ENCODE peak calls at places on chromosome 2, in eight cellular contexts. One of them, this sample, is unnamed.

GRCh38 chr2:74544634-74545033 is 9.1 kb downstream of the LOXL3 start:
- DNase-seq in SK-N-SH: no peak
- DNase-seq in cardiac fibroblast: no peak
- DNase-seq in heart right ventricle: no peak
- DNase-seq in stomach: no peak
- DNase-seq in foreskin fibroblast: no peak
- DNase-seq in AG09309: no peak
- DNase-seq in CD4-positive, alpha-beta T cell: no peak
- DNase-seq in this sample: no peak

GRCh38 chr2:154140249-154141025 is 268.7 kb downstream of the GALNT13 start:
- DNase-seq in AG09309: no peak
- DNase-seq in cardiac fibroblast: no peak
- DNase-seq in heart right ventricle: no peak
- DNase-seq in foreskin fibroblast: no peak
- DNase-seq in stomach: no peak
- DNase-seq in SK-N-SH: no peak
- DNase-seq in CD4-positive, alpha-beta T cell: no peak
- DNase-seq in this sample: no peak

GRCh38 chr2:102442967-102443828 is 20.2 kb downstream of the IL18RAP start:
- DNase-seq in SK-N-SH: no peak
- DNase-seq in foreskin fibroblast: peak
- DNase-seq in stomach: no peak
- DNase-seq in cardiac fibroblast: peak
- DNase-seq in CD4-positive, alpha-beta T cell: peak
- DNase-seq in AG09309: peak
- DNase-seq in heart right ventricle: no peak
- DNase-seq in this sample: peak

GRCh38 chr2:219081701-219082331 is 21.1 kb upstream of the IHH start:
- DNase-seq in AG09309: no peak
- DNase-seq in heart right ventricle: no peak
- DNase-seq in SK-N-SH: no peak
- DNase-seq in cardiac fibroblast: no peak
- DNase-seq in foreskin fibroblast: no peak
- DNase-seq in CD4-positive, alpha-beta T cell: no peak
- DNase-seq in stomach: no peak
- DNase-seq in this sample: no peak

GRCh38 chr2:28448738-28449100 is 47.1 kb upstream of the PLB1 start:
- DNase-seq in CD4-positive, alpha-beta T cell: no peak
- DNase-seq in heart right ventricle: no peak
- DNase-seq in SK-N-SH: no peak
- DNase-seq in AG09309: no peak
- DNase-seq in stomach: no peak
- DNase-seq in foreskin fibroblast: no peak
- DNase-seq in cardiac fibroblast: no peak
- DNase-seq in this sample: no peak

GRCh38 chr2:239563561-239563960 is 162.7 kb upstream of the HDAC4 start:
- DNase-seq in foreskin fibroblast: no peak
- DNase-seq in SK-N-SH: no peak
- DNase-seq in heart right ventricle: no peak
- DNase-seq in CD4-positive, alpha-beta T cell: no peak
- DNase-seq in stomach: no peak
- DNase-seq in AG09309: no peak
- DNase-seq in cardiac fibroblast: no peak
- DNase-seq in this sample: no peak

GRCh38 chr2:171958475-171958874 is 36.2 kb downstream of the HAT1 start:
- DNase-seq in CD4-positive, alpha-beta T cell: no peak
- DNase-seq in AG09309: peak
- DNase-seq in heart right ventricle: no peak
- DNase-seq in SK-N-SH: no peak
- DNase-seq in foreskin fibroblast: peak
- DNase-seq in cardiac fibroblast: peak
- DNase-seq in stomach: no peak
- DNase-seq in this sample: no peak

GRCh38 chr2:171154348-171154747 is 6.3 kb downstream of the TLK1 start:
- DNase-seq in stomach: no peak
- DNase-seq in cardiac fibroblast: no peak
- DNase-seq in CD4-positive, alpha-beta T cell: no peak
- DNase-seq in SK-N-SH: no peak
- DNase-seq in AG09309: no peak
- DNase-seq in heart right ventricle: no peak
- DNase-seq in foreskin fibroblast: no peak
- DNase-seq in this sample: no peak

GRCh38 chr2:235230809-235231601 is 262.8 kb upstream of the AGAP1 start:
- DNase-seq in SK-N-SH: peak
- DNase-seq in heart right ventricle: no peak
- DNase-seq in CD4-positive, alpha-beta T cell: no peak
- DNase-seq in AG09309: no peak
- DNase-seq in cardiac fibroblast: peak
- DNase-seq in stomach: no peak
- DNase-seq in foreskin fibroblast: peak
- DNase-seq in this sample: no peak

GRCh38 chr2:58146707-58147106 is 94.4 kb downstream of the FANCL start:
- DNase-seq in AG09309: no peak
- DNase-seq in stomach: no peak
- DNase-seq in cardiac fibroblast: peak
- DNase-seq in CD4-positive, alpha-beta T cell: no peak
- DNase-seq in SK-N-SH: no peak
- DNase-seq in heart right ventricle: no peak
- DNase-seq in foreskin fibroblast: no peak
- DNase-seq in this sample: no peak

GRCh38 chr2:181258761-181259160 is 198.4 kb upstream of the ITGA4 start:
- DNase-seq in CD4-positive, alpha-beta T cell: no peak
- DNase-seq in stomach: no peak
- DNase-seq in foreskin fibroblast: peak
- DNase-seq in cardiac fibroblast: peak
- DNase-seq in SK-N-SH: no peak
- DNase-seq in AG09309: peak
- DNase-seq in heart right ventricle: no peak
- DNase-seq in this sample: no peak

GRCh38 chr2:165529130-165529529 is 59.6 kb downstream of the CSRNP3 start:
- DNase-seq in stomach: no peak
- DNase-seq in SK-N-SH: no peak
- DNase-seq in foreskin fibroblast: no peak
- DNase-seq in cardiac fibroblast: peak
- DNase-seq in AG09309: no peak
- DNase-seq in heart right ventricle: no peak
- DNase-seq in CD4-positive, alpha-beta T cell: no peak
- DNase-seq in this sample: no peak

GRCh38 chr2:233535276-233535675 is 31.3 kb downstream of the USP40 start:
- DNase-seq in AG09309: no peak
- DNase-seq in cardiac fibroblast: no peak
- DNase-seq in heart right ventricle: no peak
- DNase-seq in CD4-positive, alpha-beta T cell: no peak
- DNase-seq in foreskin fibroblast: no peak
- DNase-seq in stomach: no peak
- DNase-seq in SK-N-SH: no peak
- DNase-seq in this sample: no peak

GRCh38 chr2:84187258-84187657 is 271.8 kb downstream of the SUCLG1 start:
- DNase-seq in cardiac fibroblast: no peak
- DNase-seq in heart right ventricle: no peak
- DNase-seq in stomach: no peak
- DNase-seq in AG09309: no peak
- DNase-seq in CD4-positive, alpha-beta T cell: no peak
- DNase-seq in SK-N-SH: no peak
- DNase-seq in foreskin fibroblast: no peak
- DNase-seq in this sample: no peak

GRCh38 chr2:193251909-193252308 is 1057.2 kb upstream of the TMEFF2 start:
- DNase-seq in CD4-positive, alpha-beta T cell: no peak
- DNase-seq in cardiac fibroblast: peak
- DNase-seq in foreskin fibroblast: no peak
- DNase-seq in stomach: no peak
- DNase-seq in SK-N-SH: no peak
- DNase-seq in AG09309: no peak
- DNase-seq in heart right ventricle: no peak
- DNase-seq in this sample: no peak

GRCh38 chr2:105886029-105886454 is 141.3 kb downstream of the NCK2 start:
- DNase-seq in SK-N-SH: no peak
- DNase-seq in cardiac fibroblast: peak
- DNase-seq in heart right ventricle: no peak
- DNase-seq in foreskin fibroblast: peak
- DNase-seq in CD4-positive, alpha-beta T cell: no peak
- DNase-seq in AG09309: peak
- DNase-seq in stomach: no peak
- DNase-seq in this sample: no peak

GRCh38 chr2:119520696-119521436 is 3.4 kb downstream of the SCTR start:
- DNase-seq in cardiac fibroblast: no peak
- DNase-seq in foreskin fibroblast: no peak
- DNase-seq in stomach: no peak
- DNase-seq in SK-N-SH: no peak
- DNase-seq in heart right ventricle: no peak
- DNase-seq in CD4-positive, alpha-beta T cell: no peak
- DNase-seq in AG09309: no peak
- DNase-seq in this sample: no peak

GRCh38 chr2:10700078-10700803 is 10.5 kb upstream of the NOL10 start:
- DNase-seq in SK-N-SH: no peak
- DNase-seq in cardiac fibroblast: no peak
- DNase-seq in AG09309: no peak
- DNase-seq in heart right ventricle: no peak
- DNase-seq in CD4-positive, alpha-beta T cell: no peak
- DNase-seq in stomach: no peak
- DNase-seq in foreskin fibroblast: no peak
- DNase-seq in this sample: no peak

GRCh38 chr2:242046184-242046826 is 176.8 kb downstream of the RTP5 start:
- DNase-seq in SK-N-SH: peak
- DNase-seq in CD4-positive, alpha-beta T cell: no peak
- DNase-seq in heart right ventricle: no peak
- DNase-seq in foreskin fibroblast: no peak
- DNase-seq in stomach: no peak
- DNase-seq in cardiac fibroblast: no peak
- DNase-seq in AG09309: no peak
- DNase-seq in this sample: no peak

GRCh38 chr2:1658394-1659151 is 85.7 kb downstream of the PXDN start:
- DNase-seq in foreskin fibroblast: no peak
- DNase-seq in heart right ventricle: no peak
- DNase-seq in SK-N-SH: no peak
- DNase-seq in CD4-positive, alpha-beta T cell: no peak
- DNase-seq in cardiac fibroblast: no peak
- DNase-seq in stomach: no peak
- DNase-seq in AG09309: no peak
- DNase-seq in this sample: no peak

GRCh38 chr2:167783266-167784070 is 463.9 kb downstream of the STK39 start:
- DNase-seq in stomach: no peak
- DNase-seq in CD4-positive, alpha-beta T cell: no peak
- DNase-seq in foreskin fibroblast: no peak
- DNase-seq in AG09309: no peak
- DNase-seq in heart right ventricle: no peak
- DNase-seq in SK-N-SH: peak
- DNase-seq in cardiac fibroblast: peak
- DNase-seq in this sample: no peak

GRCh38 chr2:70086278-70086837 is 919 bp upstream of the PCBP1 start:
- DNase-seq in AG09309: no peak
- DNase-seq in CD4-positive, alpha-beta T cell: peak
- DNase-seq in foreskin fibroblast: peak
- DNase-seq in SK-N-SH: peak
- DNase-seq in heart right ventricle: peak
- DNase-seq in cardiac fibroblast: peak
- DNase-seq in stomach: peak
- DNase-seq in this sample: peak
- TF ChIP-seq CTCF in AG09309: no peak
- TF ChIP-seq CTCF in CD4-positive, alpha-beta T cell: no peak
- TF ChIP-seq CTCF in foreskin fibroblast: no peak
- TF ChIP-seq CTCF in SK-N-SH: no peak
- TF ChIP-seq CTCF in heart right ventricle: no peak
- TF ChIP-seq CTCF in cardiac fibroblast: no peak
- TF ChIP-seq CTCF in stomach: no peak
- TF ChIP-seq CTCF in this sample: no peak

DNA sequence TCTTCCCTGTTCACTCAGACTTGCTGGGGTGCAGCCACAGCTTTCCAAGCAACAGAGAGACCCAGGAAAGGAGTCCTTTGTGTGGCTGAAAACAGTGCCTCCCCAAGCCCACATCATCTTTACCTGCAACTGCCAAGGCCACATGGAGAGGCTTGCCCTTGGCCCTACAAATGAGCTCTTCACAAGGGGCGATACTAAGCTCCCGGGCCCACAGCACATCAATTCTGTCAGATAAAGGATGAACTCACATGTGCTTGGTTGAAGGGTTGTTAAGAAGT is 42.3 kb upstream of the SH3RF3 start:
- DNase-seq in foreskin fibroblast: no peak
- DNase-seq in stomach: no peak
- DNase-seq in heart right ventricle: no peak
- DNase-seq in CD4-positive, alpha-beta T cell: no peak
- DNase-seq in AG09309: no peak
- DNase-seq in SK-N-SH: no peak
- DNase-seq in cardiac fibroblast: no peak
- DNase-seq in this sample: no peak
- TF ChIP-seq CTCF in foreskin fibroblast: no peak
- TF ChIP-seq CTCF in stomach: no peak
- TF ChIP-seq CTCF in heart right ventricle: no peak
- TF ChIP-seq CTCF in CD4-positive, alpha-beta T cell: no peak
- TF ChIP-seq CTCF in AG09309: no peak
- TF ChIP-seq CTCF in SK-N-SH: no peak
- TF ChIP-seq CTCF in cardiac fibroblast: no peak
- TF ChIP-seq CTCF in this sample: no peak

GRCh38 chr2:189696223-189696622 is 21.8 kb downstream of the ANKAR start:
- DNase-seq in cardiac fibroblast: no peak
- DNase-seq in heart right ventricle: no peak
- DNase-seq in CD4-positive, alpha-beta T cell: no peak
- DNase-seq in foreskin fibroblast: no peak
- DNase-seq in stomach: no peak
- DNase-seq in AG09309: no peak
- DNase-seq in SK-N-SH: no peak
- DNase-seq in this sample: no peak

GRCh38 chr2:189698020-189698887 is 23.8 kb downstream of the ANKAR start:
- DNase-seq in AG09309: no peak
- DNase-seq in heart right ventricle: peak
- DNase-seq in CD4-positive, alpha-beta T cell: no peak
- DNase-seq in cardiac fibroblast: peak
- DNase-seq in foreskin fibroblast: no peak
- DNase-seq in stomach: peak
- DNase-seq in SK-N-SH: peak
- DNase-seq in this sample: no peak

GRCh38 chr2:189700681-189701080 is 26.2 kb downstream of the ANKAR start:
- DNase-seq in SK-N-SH: no peak
- DNase-seq in cardiac fibroblast: no peak
- DNase-seq in heart right ventricle: no peak
- DNase-seq in AG09309: no peak
- DNase-seq in CD4-positive, alpha-beta T cell: no peak
- DNase-seq in stomach: no peak
- DNase-seq in foreskin fibroblast: no peak
- DNase-seq in this sample: no peak

DNA sequence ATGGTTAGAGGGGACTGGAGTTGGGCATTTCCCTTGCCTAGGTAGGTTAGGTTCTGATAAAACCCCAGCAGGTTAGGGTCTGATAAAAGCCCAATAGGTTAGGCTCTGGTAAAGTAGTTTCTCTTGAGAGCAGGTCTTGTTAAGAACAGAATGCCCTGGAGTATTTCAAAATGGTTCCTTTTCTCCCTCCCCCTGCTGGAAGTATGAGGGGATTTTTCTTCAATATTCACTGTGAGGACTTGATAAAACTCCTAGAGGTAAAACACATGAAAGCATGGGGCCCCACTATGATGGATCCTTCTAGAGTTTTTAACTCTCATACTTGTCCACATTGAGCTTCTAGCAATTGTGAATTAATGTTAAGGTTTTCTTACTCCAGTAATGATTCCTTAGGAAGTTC is 27.6 kb downstream of the ANKAR start:
- DNase-seq in stomach: no peak
- DNase-seq in CD4-positive, alpha-beta T cell: no peak
- DNase-seq in foreskin fibroblast: no peak
- DNase-seq in SK-N-SH: no peak
- DNase-seq in AG09309: no peak
- DNase-seq in cardiac fibroblast: peak
- DNase-seq in heart right ventricle: no peak
- DNase-seq in this sample: no peak
- TF ChIP-seq CTCF in stomach: no peak
- TF ChIP-seq CTCF in CD4-positive, alpha-beta T cell: no peak
- TF ChIP-seq CTCF in foreskin fibroblast: no peak
- TF ChIP-seq CTCF in SK-N-SH: peak
- TF ChIP-seq CTCF in AG09309: peak
- TF ChIP-seq CTCF in cardiac fibroblast: peak
- TF ChIP-seq CTCF in heart right ventricle: no peak
- TF ChIP-seq CTCF in this sample: peak

GRCh38 chr2:69307696-69308064 is 79.3 kb downstream of the GFPT1 start:
- DNase-seq in foreskin fibroblast: no peak
- DNase-seq in cardiac fibroblast: no peak
- DNase-seq in stomach: no peak
- DNase-seq in heart right ventricle: no peak
- DNase-seq in AG09309: no peak
- DNase-seq in SK-N-SH: no peak
- DNase-seq in CD4-positive, alpha-beta T cell: no peak
- DNase-seq in this sample: no peak
- TF ChIP-seq CTCF in foreskin fibroblast: no peak
- TF ChIP-seq CTCF in cardiac fibroblast: no peak
- TF ChIP-seq CTCF in stomach: no peak
- TF ChIP-seq CTCF in heart right ventricle: no peak
- TF ChIP-seq CTCF in AG09309: no peak
- TF ChIP-seq CTCF in SK-N-SH: no peak
- TF ChIP-seq CTCF in CD4-positive, alpha-beta T cell: no peak
- TF ChIP-seq CTCF in this sample: no peak

This sample was measured in neural crest cell.